ENCODE peak calls at places on chromosomes 5 and 9, in four cellular contexts. I is dorsolateral prefrontal cortex, N is HCEC 1CT, D is OCI-LY7. O is an unnamed sample.

GRCh38 chr5:114237766-114238165 is 124.1 kb upstream of the KCNN2 start:
- DNase-seq in N (peak), I (no peak), D (no peak), O (peak)

GRCh38 chr5:155898284-155898683 is 428.7 kb upstream of the SGCD start:
- DNase-seq in N (no peak), I (no peak), D (no peak), O (peak)

GRCh38 chr9:86405926-86406325 is 51.7 kb upstream of the TUT7 start:
- DNase-seq in I (no peak), N (peak), D (no peak), O (peak)

GRCh38 chr5:932628-933250 is 40.1 kb downstream of the TRIP13 start:
- DNase-seq in I (no peak), D (no peak), N (peak), O (no peak)

GRCh38 chr5:23823521-23823920 is 316.1 kb downstream of the PRDM9 start:
- DNase-seq in I (no peak), D (no peak), N (no peak), O (no peak)

GRCh38 chr5:55923177-55923872 is 71.4 kb downstream of the IL6ST start:
- DNase-seq in D (no peak), N (no peak), I (no peak), O (peak)

GRCh38 chr5:11385251-11385900 is 518.9 kb downstream of the CTNND2 start:
- DNase-seq in D (no peak), I (no peak), N (no peak), O (no peak)

GRCh38 chr9:21974542-21975409 is 19.4 kb downstream of the CDKN2A start:
- DNase-seq in I (no peak), D (no peak), N (peak), O (peak)

GRCh38 chr9:109295475-109296110 is 25.3 kb downstream of the EPB41L4B start:
- DNase-seq in N (no peak), D (no peak), I (no peak), O (no peak)

GRCh38 chr9:110106698-110107097 is 101.3 kb downstream of the C9orf152 start:
- DNase-seq in I (no peak), N (no peak), D (no peak), O (no peak)

GRCh38 chr5:143168877-143169810 is 234.3 kb downstream of the NR3C1 start:
- DNase-seq in I (no peak), D (no peak), N (no peak), O (no peak)

GRCh38 chr9:101119206-101119819 is 90.8 kb downstream of the PLPPR1 start:
- DNase-seq in D (peak), I (peak), N (no peak), O (peak)

GRCh38 chr9:109416135-109416706 is 81.9 kb downstream of the PTPN3 start:
- DNase-seq in I (no peak), N (no peak), D (peak), O (no peak)

GRCh38 chr5:74420220-74420619 is 220.3 kb downstream of the ENC1 start:
- DNase-seq in N (no peak), I (no peak), D (no peak), O (no peak)